ENCODE peak calls at places on chromosomes 1 and 21, in eight cellular contexts. E, M, C, H, G, R, Y and L are unnamed samples.

GRCh38 chr1:42849944-42850343 is 3.5 kb downstream of the ZNF691 start:
- DNase-seq in E (no peak), M (no peak), C (no peak), H (no peak), G (no peak), R (no peak), Y (no peak), L (no peak)

GRCh38 chr1:167510880-167511279 is 7.4 kb downstream of the CD247 start:
- DNase-seq in E (no peak), M (no peak), C (no peak), H (no peak), G (no peak), R (no peak), Y (no peak), L (no peak)

GRCh38 chr1:244056602-244057001 is 5.5 kb downstream of the ZBTB18 start:
- DNase-seq in E (no peak), M (no peak), C (no peak), H (no peak), G (no peak), R (no peak), Y (no peak), L (no peak)

GRCh38 chr1:88736633-88737248 is 52.7 kb downstream of the PKN2 start:
- DNase-seq in E (peak), M (no peak), C (peak), H (peak), G (peak), R (no peak), Y (no peak), L (peak)

GRCh38 chr1:17523487-17524029 is 15.9 kb upstream of the ARHGEF10L start:
- DNase-seq in E (no peak), M (no peak), C (peak), H (no peak), G (no peak), R (no peak), Y (no peak), L (peak)

GRCh38 chr1:221429262-221429661 is 312.6 kb downstream of the DUSP10 start:
- DNase-seq in E (no peak), M (no peak), C (no peak), H (peak), G (no peak), R (no peak), Y (no peak), L (no peak)

GRCh38 chr1:46533179-46533864 is 18.1 kb downstream of the KNCN start:
- DNase-seq in E (no peak), M (peak), C (no peak), H (peak), G (peak), R (peak), Y (no peak), L (peak)

GRCh38 chr1:156801409-156802121 is 15.1 kb downstream of the SH2D2A start:
- DNase-seq in E (no peak), M (no peak), C (no peak), H (peak), G (no peak), R (no peak), Y (peak), L (no peak)

GRCh38 chr1:165345502-165345901 is 11.0 kb downstream of the LMX1A start:
- DNase-seq in E (no peak), M (no peak), C (no peak), H (no peak), G (no peak), R (no peak), Y (no peak), L (no peak)

GRCh38 chr1:29217633-29218032 is 13.1 kb downstream of the MECR start:
- DNase-seq in E (no peak), M (no peak), C (no peak), H (no peak), G (no peak), R (no peak), Y (no peak), L (no peak)

GRCh38 chr1:225746361-225747179 is 31.1 kb upstream of the SRP9 start:
- DNase-seq in E (no peak), M (peak), C (peak), H (peak), G (peak), R (peak), Y (peak), L (peak)

GRCh38 chr1:56376188-56376984 is 203.0 kb downstream of the PLPP3 start:
- DNase-seq in E (no peak), M (peak), C (peak), H (peak), G (peak), R (peak), Y (peak), L (no peak)

GRCh38 chr1:56374026-56374974 is 205.1 kb downstream of the PLPP3 start:
- DNase-seq in E (no peak), M (no peak), C (no peak), H (peak), G (no peak), R (no peak), Y (peak), L (no peak)

GRCh38 chr1:56377407-56377806 is 202.0 kb downstream of the PLPP3 start:
- DNase-seq in E (no peak), M (no peak), C (no peak), H (no peak), G (no peak), R (no peak), Y (no peak), L (no peak)

GRCh38 chr1:56378376-56379070 is 200.8 kb downstream of the PLPP3 start:
- DNase-seq in E (no peak), M (no peak), C (no peak), H (no peak), G (no peak), R (no peak), Y (no peak), L (no peak)

GRCh38 chr1:56375184-56375837 is 204.1 kb downstream of the PLPP3 start:
- DNase-seq in E (no peak), M (no peak), C (no peak), H (peak), G (no peak), R (no peak), Y (no peak), L (no peak)
- H3K4me3 ChIP-seq in E (no peak), M (no peak), C (no peak), H (no peak), G (no peak), R (no peak), Y (no peak), L (no peak)

GRCh38 chr1:224503161-224504118 is 68.8 kb upstream of the WDR26 start:
- DNase-seq in E (peak), M (peak), C (no peak), H (peak), G (peak), R (peak), Y (peak), L (peak)
- TF ChIP-seq POLR2A in E (peak), M (peak), C (no peak), H (no peak), G (no peak), R (no peak), Y (no peak), L (no peak)

GRCh38 chr1:10105484-10105883 is 72.7 kb downstream of the UBE4B start:
- DNase-seq in E (no peak), M (peak), C (no peak), H (no peak), G (no peak), R (no peak), Y (peak), L (no peak)
- H3K27ac ChIP-seq in E (no peak), M (peak), C (no peak), H (no peak), G (no peak), R (no peak), Y (peak), L (no peak)

DNA sequence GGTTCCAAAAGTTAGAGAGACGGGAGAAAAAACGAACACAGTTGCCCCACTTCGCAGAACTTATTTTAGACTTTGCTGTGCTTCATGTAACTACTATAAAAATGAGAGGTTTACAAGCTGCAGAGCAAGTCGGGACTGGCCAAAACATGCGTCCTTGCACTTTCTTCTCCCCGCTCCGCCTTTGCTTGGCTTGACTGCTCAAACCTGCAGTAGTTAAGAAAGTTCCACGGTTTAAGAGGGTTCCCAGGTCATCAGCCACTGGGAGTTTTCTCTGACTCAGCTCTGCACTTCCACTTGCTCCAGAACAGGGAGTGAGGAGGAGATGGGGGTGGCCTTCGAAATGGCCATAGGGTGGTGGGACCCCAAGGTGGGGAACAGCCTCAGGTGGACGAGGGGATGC is 36.2 kb downstream of the CLIC6 start:
- DNase-seq in E (no peak), M (no peak), C (no peak), H (no peak), G (no peak), R (no peak), Y (no peak), L (no peak)
- H3K4me3 ChIP-seq in E (no peak), M (no peak), C (no peak), H (no peak), G (no peak), R (no peak), Y (no peak), L (no peak)

GRCh38 chr1:162232034-162232433 is 144.6 kb downstream of the SPATA46 start:
- DNase-seq in E (no peak), M (no peak), C (no peak), H (no peak), G (no peak), R (no peak), Y (no peak), L (no peak)
- TF ChIP-seq POLR2A in E (no peak), M (no peak), C (no peak), H (no peak), G (no peak), R (no peak), Y (no peak), L (no peak)

GRCh38 chr1:24548070-24548469 is 7.8 kb upstream of the NCMAP start:
- DNase-seq in E (no peak), M (no peak), C (no peak), H (no peak), G (no peak), R (no peak), Y (no peak), L (no peak)
- H3K27ac ChIP-seq in E (no peak), M (no peak), C (no peak), H (no peak), G (no peak), R (no peak), Y (no peak), L (no peak)